ENCODE peak calls at places on chromosomes 6 and 20, in seven cellular contexts. U is colonic mucosa, Z is astrocyte of the spinal cord, F is left lung, G is progenitor cell of endocrine pancreas, T is IMR-90, O is HFFc6. N is an unnamed sample.

GRCh38 chr6:139372326-139373153 is 1.9 kb downstream of the CITED2 start:
- DNase-seq in U (no peak), Z (peak; percentile 37), F (no peak), G (no peak), T (peak; percentile 18), O (peak; percentile 74), N (no peak)

GRCh38 chr6:40671338-40672050 is 84.3 kb upstream of the LRFN2 start:
- DNase-seq in U (peak; percentile 56), Z (no peak), F (no peak), G (no peak), T (no peak), O (no peak), N (no peak)

GRCh38 chr20:24781061-24781980 is 167.7 kb upstream of the CST7 start:
- DNase-seq in U (no peak), Z (peak; percentile 55), F (no peak), G (no peak), T (peak; percentile 36), O (peak; percentile 41), N (no peak)

GRCh38 chr6:104753251-104753650 is 106.5 kb downstream of the HACE1 start:
- DNase-seq in U (no peak), Z (no peak), F (no peak), G (no peak), T (no peak), O (no peak), N (no peak)

GRCh38 chr6:27168586-27169443 is 78.7 kb upstream of the PRSS16 start:
- DNase-seq in U (no peak), Z (peak; percentile 77), F (no peak), G (no peak), T (peak; percentile 97), O (peak; percentile 90), N (no peak)

GRCh38 chr6:27370391-27370790 is 18.2 kb upstream of the ZNF391 start:
- DNase-seq in U (no peak), Z (no peak), F (no peak), G (no peak), T (no peak), O (no peak), N (no peak)

GRCh38 chr6:133587841-133588240 is 301.1 kb upstream of the TCF21 start:
- DNase-seq in U (no peak), Z (peak; percentile 39), F (no peak), G (no peak), T (peak; percentile 87), O (peak; percentile 53), N (no peak)

GRCh38 chr6:112258636-112259336 is 4.4 kb upstream of the LAMA4 start:
- DNase-seq in U (no peak), Z (no peak), F (no peak), G (no peak), T (peak; percentile 57), O (no peak), N (no peak)

GRCh38 chr6:163554663-163555062 is 140.1 kb downstream of the QKI start:
- DNase-seq in U (peak; percentile 47), Z (peak; percentile 43), F (peak; percentile 71), G (no peak), T (peak; percentile 34), O (peak; percentile 46), N (peak; percentile 17)

GRCh38 chr20:18172379-18172778 is 34.7 kb downstream of the KAT14 start:
- DNase-seq in U (peak; percentile 60), Z (no peak), F (no peak), G (no peak), T (no peak), O (no peak), N (no peak)

GRCh38 chr6:166556871-166557322 is 29.6 kb downstream of the RAMACL start:
- DNase-seq in U (peak; percentile 45), Z (peak; percentile 91), F (peak; percentile 88), G (no peak), T (peak; percentile 65), O (peak; percentile 68), N (no peak)

GRCh38 chr6:44341095-44341890 is 1.2 kb upstream of the SPATS1 start:
- DNase-seq in U (no peak), Z (no peak), F (no peak), G (no peak), T (no peak), O (no peak), N (no peak)

GRCh38 chr6:1607557-1608221 is 2.0 kb upstream of the FOXC1 start:
- DNase-seq in U (no peak), Z (peak; percentile 18), F (no peak), G (no peak), T (no peak), O (no peak), N (peak; percentile 45)

GRCh38 chr20:51610111-51610510 is 67.6 kb upstream of the NFATC2 start:
- DNase-seq in U (no peak), Z (no peak), F (no peak), G (no peak), T (no peak), O (no peak), N (no peak)

GRCh38 chr20:63622732-63623131 is 4.2 kb downstream of the GMEB2 start:
- DNase-seq in U (no peak), Z (no peak), F (peak; percentile 49), G (no peak), T (no peak), O (no peak), N (no peak)

GRCh38 chr6:15247750-15248450 is 2.0 kb downstream of the JARID2 start:
- DNase-seq in U (peak; percentile 68), Z (peak; percentile 57), F (peak; percentile 93), G (peak; percentile 48), T (peak; percentile 62), O (peak; percentile 73), N (peak; percentile 54)

GRCh38 chr6:17042422-17043147 is 59.3 kb upstream of the STMND1 start:
- DNase-seq in U (peak; percentile 78), Z (peak; percentile 31), F (no peak), G (no peak), T (peak; percentile 68), O (peak; percentile 54), N (no peak)

GRCh38 chr20:62685781-62686555 is 22.7 kb upstream of the NTSR1 start:
- DNase-seq in U (peak; percentile 49), Z (no peak), F (peak; percentile 92), G (no peak), T (no peak), O (no peak), N (no peak)

GRCh38 chr6:128305976-128306375 is 214.4 kb downstream of the PTPRK start:
- DNase-seq in U (no peak), Z (peak; percentile 7), F (no peak), G (no peak), T (peak; percentile 45), O (no peak), N (no peak)

GRCh38 chr6:118548136-118548535 is at the start of gene PLN:
- DNase-seq in U (no peak), Z (no peak), F (no peak), G (no peak), T (no peak), O (no peak), N (no peak)

GRCh38 chr6:160788806-160789205 is 86.8 kb downstream of the PLG start:
- DNase-seq in U (no peak), Z (no peak), F (no peak), G (no peak), T (no peak), O (no peak), N (no peak)

GRCh38 chr6:64520050-64520449 is 884.4 kb downstream of the PHF3 start:
- DNase-seq in U (no peak), Z (peak; percentile 95), F (no peak), G (no peak), T (peak; percentile 95), O (peak; percentile 60), N (peak; percentile 24)

GRCh38 chr20:46739441-46740213 is 30.2 kb downstream of the SLC2A10 start:
- DNase-seq in U (no peak), Z (no peak), F (no peak), G (no peak), T (peak; percentile 74), O (peak; percentile 17), N (no peak)

GRCh38 chr6:43389713-43390265 is 20.3 kb upstream of the ZNF318 start:
- DNase-seq in U (no peak), Z (no peak), F (no peak), G (no peak), T (no peak), O (no peak), N (no peak)

GRCh38 chr6:103672169-103672568 is 1187.5 kb downstream of the HACE1 start:
- DNase-seq in U (no peak), Z (peak; percentile 45), F (no peak), G (no peak), T (no peak), O (no peak), N (no peak)

GRCh38 chr6:149046822-149047246 is 270.7 kb upstream of the TAB2 start:
- DNase-seq in U (no peak), Z (peak; percentile 50), F (no peak), G (no peak), T (peak; percentile 58), O (peak; percentile 12), N (no peak)

GRCh38 chr6:46191961-46192360 is 21.2 kb upstream of the ENPP5 start:
- DNase-seq in U (no peak), Z (peak; percentile 89), F (no peak), G (no peak), T (peak; percentile 41), O (peak; percentile 52), N (no peak)

GRCh38 chr6:130041594-130041993 is 23.2 kb downstream of the L3MBTL3 start:
- DNase-seq in U (no peak), Z (no peak), F (no peak), G (no peak), T (no peak), O (no peak), N (no peak)
- TF ChIP-seq CTCF in U (no peak), Z (no peak), F (no peak), G (no peak), T (no peak), O (no peak), N (no peak)

GRCh38 chr6:42084889-42085288 is 34.6 kb downstream of the TAF8 start:
- DNase-seq in U (no peak), Z (no peak), F (no peak), G (no peak), T (peak; percentile 32), O (no peak), N (no peak)
- TF ChIP-seq CTCF in U (no peak), Z (peak; percentile 40), F (no peak), G (no peak), T (peak; percentile 34), O (peak; percentile 18), N (no peak)

DNA sequence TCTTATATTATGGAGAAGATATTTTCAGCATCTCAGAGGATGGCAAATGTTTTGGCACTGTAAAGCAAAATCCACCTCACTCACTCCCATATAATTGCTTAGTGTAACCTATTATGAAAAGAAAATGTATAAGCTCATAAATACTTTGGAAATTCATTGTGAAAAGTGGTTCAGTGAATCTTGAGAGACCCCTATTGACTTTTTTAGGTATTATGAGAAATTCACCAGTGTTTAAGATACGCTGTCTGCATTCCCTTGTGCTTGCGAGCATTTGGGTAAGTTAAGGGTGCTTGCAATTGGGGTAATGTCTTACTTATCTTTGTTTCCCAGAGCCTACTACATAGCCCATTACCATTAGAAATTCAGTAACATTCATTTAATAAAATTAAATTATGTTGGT is 66.3 kb upstream of the BMP5 start:
- DNase-seq in U (no peak), Z (peak; percentile 43), F (no peak), G (no peak), T (peak; percentile 37), O (no peak), N (no peak)
- TF ChIP-seq CTCF in U (no peak), Z (peak; percentile 33), F (no peak), G (peak; percentile 27), T (peak; percentile 59), O (peak; percentile 45), N (no peak)

DNA sequence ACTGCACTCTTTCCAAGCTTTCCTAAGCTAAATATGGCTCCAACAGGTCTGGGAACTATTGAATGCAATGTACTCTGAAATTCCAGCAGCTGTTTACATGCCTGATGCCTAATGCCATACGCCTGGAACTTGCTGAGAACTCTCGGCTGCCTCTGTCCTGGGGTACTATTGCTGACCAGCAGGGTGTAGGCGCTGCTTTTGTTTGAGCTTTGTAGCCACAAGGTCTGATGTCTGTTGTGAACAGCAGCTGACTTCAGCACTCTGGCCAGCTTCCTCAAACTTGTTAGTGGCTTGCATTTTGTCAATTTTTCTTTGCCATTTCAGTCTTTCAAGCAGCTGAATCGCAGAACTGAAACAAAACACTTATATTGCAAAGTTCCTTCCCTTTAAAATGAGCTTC is 26.7 kb downstream of the SAYSD1 start:
- DNase-seq in U (no peak), Z (peak; percentile 42), F (no peak), G (peak; percentile 53), T (peak; percentile 68), O (peak; percentile 57), N (no peak)
- TF ChIP-seq CTCF in U (no peak), Z (peak; percentile 46), F (peak; percentile 29), G (peak; percentile 65), T (peak; percentile 48), O (peak; percentile 45), N (peak; percentile 23)

N was measured in GM13977.